ENCODE peak calls at places on chromosomes 2 and 18, in four cellular contexts. X is HepG2, N is GM12878, C is H1. P is an unnamed sample.

GRCh38 chr18:76466410-76466991 is 28.5 kb downstream of the ZNF516 start:
- DNase-seq in N (no peak), C (no peak), X (no peak), P (no peak)

GRCh38 chr18:61741881-61742280 is 150.9 kb downstream of the RNF152 start:
- DNase-seq in N (no peak), X (no peak), C (no peak), P (no peak)

GRCh38 chr2:234290671-234291070 is 206.2 kb downstream of the ARL4C start:
- DNase-seq in C (no peak), N (peak; percentile 76), X (no peak), P (no peak)

GRCh38 chr2:9473308-9473984 is 905 bp upstream of the IAH1 start:
- DNase-seq in X (peak; percentile 41), N (no peak), C (peak; percentile 36), P (no peak)

GRCh38 chr2:174482854-174483253 is 4.0 kb downstream of the GPR155 start:
- DNase-seq in C (no peak), X (no peak), N (no peak), P (no peak)

GRCh38 chr2:26650713-26651457 is 9.7 kb upstream of the CIB4 start:
- DNase-seq in N (no peak), X (no peak), C (no peak), P (no peak)

GRCh38 chr2:85276571-85277121 is 51.1 kb downstream of the TGOLN2 start:
- DNase-seq in C (no peak), X (no peak), N (no peak), P (no peak)

GRCh38 chr2:72325592-72326422 is 178.1 kb upstream of the CYP26B1 start:
- DNase-seq in N (no peak), X (peak; percentile 50), C (peak; percentile 13), P (peak; percentile 23)

GRCh38 chr2:223697921-223698645 is 95.9 kb upstream of the SCG2 start:
- DNase-seq in C (no peak), X (no peak), N (no peak), P (no peak)

GRCh38 chr18:21074336-21075323 is 37.0 kb downstream of the ROCK1 start:
- DNase-seq in N (no peak), C (no peak), X (no peak), P (no peak)
- TF ChIP-seq YY1 in N (no peak), C (no peak), X (no peak), P (no peak)

GRCh38 chr2:68710336-68710735 is 24.3 kb upstream of the ARHGAP25 start:
- DNase-seq in N (no peak), C (no peak), X (no peak), P (no peak)
- TF ChIP-seq SUZ12 in N (no peak), C (no peak), X (no peak), P (no peak)

DNA sequence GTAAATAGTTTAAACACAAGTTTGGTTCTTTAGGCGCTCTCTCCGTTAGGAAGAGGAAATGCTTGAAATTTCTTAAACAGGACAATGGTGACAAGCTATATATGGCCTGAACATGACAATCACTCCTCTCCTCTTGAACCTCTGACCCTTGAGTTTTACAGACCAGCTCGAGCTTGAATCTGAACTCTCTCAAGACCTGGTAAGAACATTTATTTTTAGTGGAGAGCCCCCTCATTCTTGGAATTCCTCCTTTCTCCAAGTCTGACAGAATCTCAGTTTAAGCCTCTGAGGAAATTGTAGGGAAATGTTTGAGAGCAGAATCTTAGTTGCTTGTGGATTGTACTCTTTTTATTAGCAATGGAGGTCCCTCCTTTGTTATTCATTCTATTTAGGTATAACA is 1293.6 kb upstream of the ZEB2 start:
- DNase-seq in N (no peak), X (no peak), C (no peak), P (peak; percentile 11)
- TF ChIP-seq YY1 in N (no peak), X (no peak), C (no peak), P (no peak)

GRCh38 chr2:106841886-106842645 is 43.9 kb downstream of the ST6GAL2 start:
- DNase-seq in X (no peak), C (no peak), N (no peak), P (no peak)
- TF ChIP-seq SUZ12 in X (no peak), C (no peak), N (no peak), P (no peak)

GRCh38 chr18:3725100-3725499 is 275.1 kb downstream of the TGIF1 start:
- DNase-seq in N (no peak), C (no peak), X (no peak), P (no peak)

GRCh38 chr18:3726241-3726951 is 276.4 kb downstream of the TGIF1 start:
- DNase-seq in C (no peak), N (no peak), X (no peak), P (no peak)

GRCh38 chr18:3728704-3729437 is 278.9 kb downstream of the TGIF1 start:
- DNase-seq in N (no peak), X (no peak), C (no peak), P (no peak)

GRCh38 chr18:3723554-3723953 is 273.6 kb downstream of the TGIF1 start:
- DNase-seq in C (no peak), N (no peak), X (no peak), P (no peak)

DNA sequence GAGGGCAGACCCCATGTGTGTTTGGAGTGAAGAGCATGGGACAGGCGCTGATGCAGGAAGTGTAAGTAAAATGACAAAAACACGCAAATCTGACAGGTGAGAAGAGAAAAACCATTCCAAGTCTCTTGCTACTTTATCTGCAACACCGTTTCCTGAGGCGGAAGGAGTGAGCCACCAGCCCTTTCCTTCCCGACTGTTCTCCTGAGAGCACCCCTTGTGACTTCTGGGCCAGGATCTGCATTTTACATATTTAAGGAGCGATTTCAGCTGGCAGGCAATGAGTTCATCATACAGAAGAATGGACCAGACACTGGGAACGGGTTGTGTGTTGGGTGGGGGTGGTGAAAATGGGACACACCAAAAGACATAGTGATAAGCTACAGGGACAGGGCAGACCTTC is 277.3 kb downstream of the TGIF1 start:
- DNase-seq in C (no peak), N (no peak), X (no peak), P (no peak)
- TF ChIP-seq YY1 in C (no peak), N (no peak), X (no peak), P (no peak)

DNA sequence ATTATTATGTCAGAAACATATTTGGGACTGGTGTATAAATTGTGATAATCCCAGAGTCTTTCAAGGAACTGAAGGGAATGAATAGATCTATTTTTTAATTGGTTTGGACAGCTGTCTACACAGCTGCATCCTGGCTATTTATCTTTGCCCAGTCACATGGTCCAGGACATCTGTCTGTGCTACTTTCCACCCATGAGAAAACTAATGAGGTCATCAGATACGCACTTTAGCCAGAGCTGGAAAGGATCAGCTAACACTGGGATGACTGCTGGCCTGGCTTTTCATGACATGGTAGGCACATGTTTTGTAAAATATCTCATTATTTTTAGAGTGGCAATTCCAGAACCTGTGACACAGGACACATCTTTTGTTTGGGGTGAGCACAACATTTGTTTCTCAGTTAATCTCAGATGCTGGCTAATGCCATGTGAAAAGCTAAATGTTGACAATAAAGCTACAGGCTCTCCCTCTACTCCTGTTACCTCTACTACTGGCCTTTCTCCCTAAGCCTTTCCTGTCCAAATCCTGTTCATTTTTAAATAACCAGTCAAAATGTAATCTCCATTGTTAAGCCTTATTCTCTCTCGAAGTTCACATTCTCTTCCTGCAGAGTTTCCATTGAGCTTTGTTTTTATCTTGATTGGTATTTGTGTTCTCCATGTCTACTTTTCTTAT is 500.7 kb downstream of the RIT2 start:
- DNase-seq in C (no peak), N (no peak), X (no peak), P (no peak)
- TF ChIP-seq SUZ12 in C (no peak), N (no peak), X (no peak), P (no peak)

P was measured in NT2/D1.